ENCODE peak calls at places on chromosomes 3 and 15, in six cellular contexts. H is K562, V is HCT116, I is HepG2, F is GM12878, P is upper lobe of left lung. X is an unnamed sample.

GRCh38 chr3:185397676-185398075 is 34.7 kb downstream of the MAP3K13 start:
- ATAC-seq in H (no peak), V (no peak), I (no peak), F (no peak), P (no peak), X (no peak)

GRCh38 chr15:37101634-37102314 is 1.4 kb upstream of the MEIS2 start:
- ATAC-seq in H (peak; percentile 81), V (peak; percentile 69), I (peak; percentile 80), F (peak; percentile 70), P (peak; percentile 79), X (peak; percentile 72)

GRCh38 chr3:23797490-23797889 is 8.3 kb upstream of the UBE2E1 start:
- ATAC-seq in H (no peak), V (no peak), I (no peak), F (peak; percentile 86), P (no peak), X (no peak)

GRCh38 chr3:170695486-170696069 is 109.7 kb upstream of the SLC7A14 start:
- ATAC-seq in H (no peak), V (no peak), I (no peak), F (no peak), P (no peak), X (no peak)

GRCh38 chr3:28745904-28746617 is 397.4 kb upstream of the AZI2 start:
- ATAC-seq in H (no peak), V (no peak), I (no peak), F (no peak), P (no peak), X (no peak)

GRCh38 chr15:80251505-80252280 is at the start of gene CTXND1:
- ATAC-seq in H (no peak), V (no peak), I (peak; percentile 72), F (no peak), P (no peak), X (no peak)

GRCh38 chr3:194103475-194103874 is 32.5 kb upstream of the HES1 start:
- ATAC-seq in H (no peak), V (no peak), I (no peak), F (peak; percentile 9), P (no peak), X (no peak)

GRCh38 chr3:159472611-159473010 is 516.0 kb upstream of the IL12A start:
- ATAC-seq in H (no peak), V (no peak), I (no peak), F (no peak), P (no peak), X (no peak)

GRCh38 chr3:126472277-126473006 is 3.2 kb downstream of the ZXDC start:
- ATAC-seq in H (peak; percentile 73), V (no peak), I (peak; percentile 74), F (peak; percentile 21), P (peak; percentile 80), X (peak; percentile 58)

GRCh38 chr15:47750030-47750739 is 32.9 kb downstream of the SEMA6D start:
- ATAC-seq in H (no peak), V (no peak), I (no peak), F (no peak), P (peak; percentile 37), X (no peak)

GRCh38 chr3:152373379-152373778 is 104.7 kb downstream of the MBNL1 start:
- ATAC-seq in H (peak; percentile 40), V (no peak), I (no peak), F (no peak), P (no peak), X (no peak)

GRCh38 chr3:152376351-152377183 is 107.8 kb downstream of the MBNL1 start:
- ATAC-seq in H (peak; percentile 65), V (no peak), I (no peak), F (peak; percentile 83), P (peak; percentile 65), X (peak; percentile 24)

GRCh38 chr15:84023636-84024035 is 211.9 kb upstream of the GOLGA6L4 start:
- ATAC-seq in H (peak; percentile 87), V (peak; percentile 86), I (no peak), F (peak; percentile 79), P (no peak), X (no peak)

GRCh38 chr15:82105458-82106205 is 59.8 kb upstream of the MEX3B start:
- ATAC-seq in H (no peak), V (no peak), I (no peak), F (peak; percentile 11), P (no peak), X (no peak)

GRCh38 chr3:134029734-134030381 is at the start of gene SLCO2A1:
- ATAC-seq in H (no peak), V (peak; percentile 78), I (peak; percentile 79), F (no peak), P (peak; percentile 38), X (peak; percentile 63)
- TF ChIP-seq POLR2A in H (no peak), V (no peak), I (no peak), F (no peak), P (no peak), X (peak; percentile 26)

DNA sequence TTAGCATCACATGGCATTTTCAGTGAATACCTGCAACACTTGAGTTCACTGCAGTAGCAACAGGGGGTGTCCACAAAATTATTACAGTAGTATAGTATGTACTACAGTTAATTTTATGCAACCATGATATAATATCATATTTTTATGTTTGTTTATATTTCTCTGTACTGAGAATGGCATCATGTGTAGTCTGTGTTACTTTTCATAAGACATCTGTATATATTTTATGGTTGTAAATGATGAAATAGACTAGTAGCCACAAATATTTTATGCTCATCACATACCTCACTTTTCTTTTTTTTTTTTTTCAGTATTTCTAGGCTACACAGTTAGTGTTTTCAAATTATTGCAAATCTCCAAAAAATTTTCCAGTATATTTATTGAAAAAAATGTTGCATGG is 22.4 kb downstream of the PHLDB2 start:
- ATAC-seq in H (no peak), V (no peak), I (no peak), F (no peak), P (no peak), X (no peak)
- H3K4me1 ChIP-seq in H (no peaks in the 10 kb centered on the region), V (no peaks in the 10 kb centered on the region), I (no peaks in the 10 kb centered on the region), F (peaks cover 4% of the 10 kb centered on the region), P (no peaks in the 10 kb centered on the region), X (peaks cover 20% of the 10 kb centered on the region)

DNA sequence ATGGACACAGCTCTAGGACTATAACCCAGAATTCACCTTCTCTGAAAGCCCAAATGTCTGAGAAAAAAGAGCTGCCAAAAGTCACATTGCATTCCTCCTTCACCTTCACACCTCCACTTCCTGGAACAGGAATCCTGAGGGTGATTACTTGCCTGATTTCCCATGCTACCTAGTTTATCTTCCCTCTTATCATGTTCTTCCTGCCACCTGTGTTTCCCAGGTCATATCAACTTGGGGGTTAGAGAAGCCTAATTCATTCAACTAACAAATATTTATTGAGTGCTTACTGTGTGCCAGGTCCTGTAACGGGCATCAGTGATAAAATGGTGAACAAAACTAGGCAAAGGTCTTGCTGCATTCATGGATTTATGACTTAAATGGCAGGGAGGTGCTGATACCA is 279.6 kb upstream of the WNT5A start:
- ATAC-seq in H (no peak), V (no peak), I (no peak), F (no peak), P (no peak), X (no peak)
- TF ChIP-seq POLR2AphosphoS5 in H (no peak), V (no peak), I (no peak), F (no peak), P (no peak), X (no peak)

DNA sequence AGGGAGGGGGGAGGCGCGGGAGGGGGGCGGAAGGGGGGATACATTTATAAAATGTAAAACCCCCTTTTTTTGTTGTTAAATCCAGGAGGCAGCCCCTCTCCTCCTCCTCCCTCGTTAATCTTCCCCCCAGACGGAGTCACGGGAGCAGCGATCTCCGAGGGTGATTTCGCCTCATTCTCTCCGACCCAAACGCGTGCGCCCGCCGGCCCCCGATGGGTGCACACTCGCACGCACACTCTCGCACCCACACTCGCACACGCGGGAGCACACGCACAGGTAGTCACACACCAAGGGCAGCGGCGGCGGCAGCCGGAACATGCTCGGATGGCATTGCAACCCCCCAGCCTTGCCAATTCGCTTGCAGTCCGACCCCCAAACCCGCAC is 498 bp downstream of the ANP32A start:
- ATAC-seq in H (no peak), V (peak; percentile 12), I (no peak), F (peak; percentile 6), P (peak; percentile 24), X (no peak)
- TF ChIP-seq POLR2A in H (no peak), V (no peak), I (peak; percentile 37), F (peak; percentile 89), P (no peak), X (no peak)

GRCh38 chr3:47152578-47152977 is 11.3 kb downstream of the SETD2 start:
- ATAC-seq in H (peak; percentile 65), V (no peak), I (no peak), F (peak; percentile 17), P (no peak), X (no peak)

GRCh38 chr3:47145272-47145671 is 18.6 kb downstream of the SETD2 start:
- ATAC-seq in H (no peak), V (no peak), I (peak; percentile 20), F (no peak), P (no peak), X (no peak)

GRCh38 chr3:47151836-47152235 is 12.1 kb downstream of the SETD2 start:
- ATAC-seq in H (no peak), V (no peak), I (no peak), F (no peak), P (no peak), X (no peak)

DNA sequence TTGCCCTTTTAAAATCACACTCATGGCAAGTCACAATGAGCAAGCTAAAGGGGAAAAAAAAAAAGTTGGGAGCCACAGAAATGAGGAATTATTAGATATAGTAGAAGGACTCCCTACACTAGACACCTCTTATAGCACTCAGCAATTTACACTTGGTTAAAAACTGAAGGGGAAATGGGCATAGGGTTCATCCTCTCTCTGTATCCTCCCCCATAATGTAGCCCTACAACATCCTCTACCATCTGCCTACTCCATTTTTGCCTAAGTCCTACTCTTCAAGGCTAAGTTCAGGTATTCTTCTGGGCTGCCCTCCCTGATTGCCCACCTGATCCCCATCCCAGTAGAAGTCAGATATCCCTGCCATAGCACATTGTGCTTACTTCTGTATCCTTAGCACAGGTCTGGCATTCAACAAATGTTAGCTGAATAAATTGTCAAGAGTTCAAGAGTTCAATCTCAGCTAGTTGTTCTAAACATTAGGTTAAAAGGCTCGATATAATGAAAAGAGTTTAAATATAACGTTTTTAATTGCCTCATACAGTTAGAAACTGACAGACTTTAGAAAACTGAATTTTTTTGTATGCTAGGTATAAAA is 14.5 kb downstream of the SETD2 start:
- ATAC-seq in H (peak; percentile 31), V (no peak), I (peak; percentile 68), F (peak; percentile 72), P (no peak), X (no peak)
- H3K4me1 ChIP-seq in H (no peaks in the 10 kb centered on the region), V (peaks cover 7% of the 10 kb centered on the region), I (peaks cover 72% of the 10 kb centered on the region), F (no peaks in the 10 kb centered on the region), P (peaks cover 3% of the 10 kb centered on the region), X (peaks cover 5% of the 10 kb centered on the region)

DNA sequence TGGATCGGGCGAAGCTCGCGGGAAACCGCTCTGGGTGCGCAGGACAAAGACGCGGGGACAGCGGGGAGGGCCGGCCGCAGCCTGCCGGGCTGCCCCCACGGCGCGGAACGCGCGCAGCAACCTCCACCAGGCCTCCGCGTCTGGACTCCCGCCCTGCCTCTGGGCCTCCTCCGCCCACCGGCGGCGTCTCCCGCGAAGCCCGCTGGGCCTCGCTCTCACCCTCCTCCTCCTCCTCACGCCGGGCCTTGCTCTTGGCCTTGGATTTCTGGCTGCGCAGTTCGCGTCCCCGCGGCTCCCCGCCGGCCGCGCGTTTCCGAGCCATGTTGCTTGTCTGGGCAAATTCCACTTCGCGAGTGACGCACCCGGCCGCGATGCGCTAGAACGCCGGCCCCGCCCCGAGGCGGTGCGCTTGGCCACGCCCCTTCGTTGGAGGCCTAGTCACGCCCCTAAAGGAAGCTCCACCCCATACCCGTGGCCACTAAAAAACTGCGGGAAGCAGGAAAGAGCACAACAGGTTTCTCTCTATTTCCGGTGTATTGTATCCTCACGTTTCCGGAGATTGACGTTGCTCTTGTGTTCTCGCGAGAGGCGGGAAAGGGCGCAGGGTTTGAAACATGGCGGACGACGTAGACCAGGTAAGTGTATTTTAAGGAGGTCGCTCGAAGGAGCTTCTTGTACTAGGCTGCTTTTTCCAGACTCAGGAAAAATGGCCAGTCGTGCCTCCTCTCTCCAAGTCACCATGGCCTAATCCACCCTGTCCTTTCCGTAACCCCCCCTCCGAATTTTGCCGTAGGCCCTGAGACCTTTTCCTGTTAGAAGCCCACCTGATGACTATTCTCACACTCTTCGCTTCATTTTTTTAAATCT is at the start of the genes LSM3 and XPC:
- ATAC-seq in H (peak; percentile 96), V (peak; percentile 96), I (peak; percentile 96), F (peak; percentile 92), P (peak; percentile 100), X (peak; percentile 99)
- TF ChIP-seq POLR2AphosphoS5 in H (peak; percentile 94), V (peak; percentile 90), I (peak; percentile 92), F (peak; percentile 97), P (peak; percentile 98), X (peak; percentile 99)